ENCODE peak calls at places on chromosomes 1 and 21, in six cellular contexts. One of them, this sample, is unnamed.

GRCh38 chr21:43764576-43765495 is 11.3 kb downstream of the CSTB start:
- DNase-seq in AG10803: no peak
- DNase-seq in adrenal gland: no peak
- DNase-seq in tibial artery: no peak
- DNase-seq in body of pancreas: no peak
- DNase-seq in heart right ventricle: no peak
- DNase-seq in this sample: no peak

GRCh38 chr1:208190784-208191183 is 53.4 kb downstream of the PLXNA2 start:
- DNase-seq in AG10803: no peak
- DNase-seq in adrenal gland: no peak
- DNase-seq in tibial artery: no peak
- DNase-seq in body of pancreas: no peak
- DNase-seq in heart right ventricle: no peak
- DNase-seq in this sample: peak; percentile 97

GRCh38 chr1:244326757-244327156 is 125.0 kb downstream of the ADSS2 start:
- DNase-seq in AG10803: no peak
- DNase-seq in adrenal gland: no peak
- DNase-seq in tibial artery: no peak
- DNase-seq in body of pancreas: no peak
- DNase-seq in heart right ventricle: no peak
- DNase-seq in this sample: no peak

GRCh38 chr1:53557830-53558784 is 98.9 kb downstream of the DMRTB1 start:
- DNase-seq in AG10803: no peak
- DNase-seq in adrenal gland: no peak
- DNase-seq in tibial artery: peak; percentile 11
- DNase-seq in body of pancreas: peak; percentile 0
- DNase-seq in heart right ventricle: no peak
- DNase-seq in this sample: peak; percentile 2

GRCh38 chr1:156086256-156086662 is 4.0 kb upstream of the MEX3A start:
- DNase-seq in AG10803: peak; percentile 54
- DNase-seq in adrenal gland: no peak
- DNase-seq in tibial artery: no peak
- DNase-seq in body of pancreas: peak; percentile 74
- DNase-seq in heart right ventricle: no peak
- DNase-seq in this sample: no peak

GRCh38 chr1:6688757-6689156 is 12.9 kb downstream of the DNAJC11 start:
- DNase-seq in AG10803: no peak
- DNase-seq in adrenal gland: no peak
- DNase-seq in tibial artery: no peak
- DNase-seq in body of pancreas: no peak
- DNase-seq in heart right ventricle: no peak
- DNase-seq in this sample: no peak

GRCh38 chr1:29831500-29832117 is 595.3 kb downstream of the PTPRU start:
- DNase-seq in AG10803: no peak
- DNase-seq in adrenal gland: no peak
- DNase-seq in tibial artery: no peak
- DNase-seq in body of pancreas: no peak
- DNase-seq in heart right ventricle: no peak
- DNase-seq in this sample: no peak

GRCh38 chr1:145891143-145891542 is 5.5 kb upstream of the ANKRD35 start:
- DNase-seq in AG10803: no peak
- DNase-seq in adrenal gland: no peak
- DNase-seq in tibial artery: no peak
- DNase-seq in body of pancreas: peak; percentile 19
- DNase-seq in heart right ventricle: no peak
- DNase-seq in this sample: no peak

GRCh38 chr1:218643926-218644325 is 298.8 kb downstream of the TGFB2 start:
- DNase-seq in AG10803: no peak
- DNase-seq in adrenal gland: no peak
- DNase-seq in tibial artery: no peak
- DNase-seq in body of pancreas: no peak
- DNase-seq in heart right ventricle: no peak
- DNase-seq in this sample: no peak

GRCh38 chr1:178489399-178489798 is 7.4 kb downstream of the CLEC20A start:
- DNase-seq in AG10803: no peak
- DNase-seq in adrenal gland: no peak
- DNase-seq in tibial artery: no peak
- DNase-seq in body of pancreas: no peak
- DNase-seq in heart right ventricle: no peak
- DNase-seq in this sample: no peak

GRCh38 chr1:201531551-201532425 is 7.1 kb upstream of the NAV1 start:
- DNase-seq in AG10803: peak; percentile 58
- DNase-seq in adrenal gland: no peak
- DNase-seq in tibial artery: no peak
- DNase-seq in body of pancreas: peak; percentile 91
- DNase-seq in heart right ventricle: no peak
- DNase-seq in this sample: peak; percentile 96

GRCh38 chr21:14995695-14996490 is 68.9 kb downstream of the NRIP1 start:
- DNase-seq in AG10803: peak; percentile 55
- DNase-seq in adrenal gland: peak; percentile 66
- DNase-seq in tibial artery: no peak
- DNase-seq in body of pancreas: peak; percentile 13
- DNase-seq in heart right ventricle: no peak
- DNase-seq in this sample: no peak

GRCh38 chr1:228310162-228310792 is 96.4 kb downstream of the TRIM11 start:
- DNase-seq in AG10803: no peak
- DNase-seq in adrenal gland: no peak
- DNase-seq in tibial artery: no peak
- DNase-seq in body of pancreas: no peak
- DNase-seq in heart right ventricle: no peak
- DNase-seq in this sample: no peak

GRCh38 chr1:232538224-232538942 is 91.5 kb downstream of the SIPA1L2 start:
- DNase-seq in AG10803: peak; percentile 34
- DNase-seq in adrenal gland: no peak
- DNase-seq in tibial artery: no peak
- DNase-seq in body of pancreas: no peak
- DNase-seq in heart right ventricle: no peak
- DNase-seq in this sample: no peak

GRCh38 chr1:58883037-58883887 is 99.4 kb upstream of the JUN start:
- DNase-seq in AG10803: peak; percentile 98
- DNase-seq in adrenal gland: peak; percentile 88
- DNase-seq in tibial artery: peak; percentile 90
- DNase-seq in body of pancreas: peak; percentile 83
- DNase-seq in heart right ventricle: peak; percentile 62
- DNase-seq in this sample: no peak

GRCh38 chr21:15236111-15236510 is 171.3 kb upstream of the NRIP1 start:
- DNase-seq in AG10803: no peak
- DNase-seq in adrenal gland: no peak
- DNase-seq in tibial artery: no peak
- DNase-seq in body of pancreas: no peak
- DNase-seq in heart right ventricle: no peak
- DNase-seq in this sample: no peak

GRCh38 chr1:21200767-21201166 is 24.1 kb upstream of the EIF4G3 start:
- DNase-seq in AG10803: peak; percentile 49
- DNase-seq in adrenal gland: no peak
- DNase-seq in tibial artery: no peak
- DNase-seq in body of pancreas: no peak
- DNase-seq in heart right ventricle: no peak
- DNase-seq in this sample: no peak

GRCh38 chr1:59123081-59123675 is 173.7 kb upstream of the FGGY start:
- DNase-seq in AG10803: no peak
- DNase-seq in adrenal gland: no peak
- DNase-seq in tibial artery: no peak
- DNase-seq in body of pancreas: no peak
- DNase-seq in heart right ventricle: no peak
- DNase-seq in this sample: no peak

GRCh38 chr21:15520811-15521643 is 208.8 kb upstream of the USP25 start:
- DNase-seq in AG10803: no peak
- DNase-seq in adrenal gland: no peak
- DNase-seq in tibial artery: no peak
- DNase-seq in body of pancreas: no peak
- DNase-seq in heart right ventricle: no peak
- DNase-seq in this sample: no peak

GRCh38 chr1:226548281-226549093 is at the start of gene STUM:
- DNase-seq in AG10803: peak; percentile 23
- DNase-seq in adrenal gland: peak; percentile 29
- DNase-seq in tibial artery: no peak
- DNase-seq in body of pancreas: peak; percentile 62
- DNase-seq in heart right ventricle: peak; percentile 46
- DNase-seq in this sample: no peak

GRCh38 chr1:189431437-189431836 is 1046.2 kb downstream of the BRINP3 start:
- DNase-seq in AG10803: no peak
- DNase-seq in adrenal gland: no peak
- DNase-seq in tibial artery: no peak
- DNase-seq in body of pancreas: peak; percentile 19
- DNase-seq in heart right ventricle: no peak
- DNase-seq in this sample: no peak

GRCh38 chr21:21213297-21213696 is 215.1 kb downstream of the NCAM2 start:
- DNase-seq in AG10803: no peak
- DNase-seq in adrenal gland: no peak
- DNase-seq in tibial artery: no peak
- DNase-seq in body of pancreas: no peak
- DNase-seq in heart right ventricle: no peak
- DNase-seq in this sample: no peak

GRCh38 chr21:41593051-41593783 is 85.3 kb upstream of the TMPRSS2 start:
- DNase-seq in AG10803: no peak
- DNase-seq in adrenal gland: no peak
- DNase-seq in tibial artery: no peak
- DNase-seq in body of pancreas: peak; percentile 35
- DNase-seq in heart right ventricle: no peak
- DNase-seq in this sample: no peak

GRCh38 chr1:78211483-78212092 is 165.8 kb downstream of the GIPC2 start:
- DNase-seq in AG10803: no peak
- DNase-seq in adrenal gland: no peak
- DNase-seq in tibial artery: no peak
- DNase-seq in body of pancreas: no peak
- DNase-seq in heart right ventricle: no peak
- DNase-seq in this sample: no peak
- H3K4me3 ChIP-seq in AG10803: no peak overlapping the region
- H3K4me3 ChIP-seq in adrenal gland: no peak overlapping the region
- H3K4me3 ChIP-seq in tibial artery: no peak overlapping the region
- H3K4me3 ChIP-seq in body of pancreas: no peak overlapping the region
- H3K4me3 ChIP-seq in heart right ventricle: no peak overlapping the region
- H3K4me3 ChIP-seq in this sample: no peak overlapping the region

GRCh38 chr1:166166701-166167394 is at the start of gene FAM78B:
- DNase-seq in AG10803: peak; percentile 59
- DNase-seq in adrenal gland: peak; percentile 69
- DNase-seq in tibial artery: peak; percentile 75
- DNase-seq in body of pancreas: peak; percentile 88
- DNase-seq in heart right ventricle: peak; percentile 78
- DNase-seq in this sample: peak; percentile 87

GRCh38 chr1:166164995-166165660 is 1.7 kb downstream of the FAM78B start:
- DNase-seq in AG10803: peak; percentile 42
- DNase-seq in adrenal gland: peak; percentile 24
- DNase-seq in tibial artery: peak; percentile 29
- DNase-seq in body of pancreas: peak; percentile 70
- DNase-seq in heart right ventricle: peak; percentile 54
- DNase-seq in this sample: peak; percentile 19

GRCh38 chr1:166166400-166166699 is 451 bp downstream of the FAM78B start:
- DNase-seq in AG10803: no peak
- DNase-seq in adrenal gland: no peak
- DNase-seq in tibial artery: no peak
- DNase-seq in body of pancreas: no peak
- DNase-seq in heart right ventricle: no peak
- DNase-seq in this sample: no peak

GRCh38 chr1:166165661-166166399 is 971 bp downstream of the FAM78B start:
- DNase-seq in AG10803: peak; percentile 13
- DNase-seq in adrenal gland: peak; percentile 9
- DNase-seq in tibial artery: peak; percentile 20
- DNase-seq in body of pancreas: peak; percentile 24
- DNase-seq in heart right ventricle: peak; percentile 19
- DNase-seq in this sample: peak; percentile 14

GRCh38 chr1:166167395-166167922 is 658 bp upstream of the FAM78B start:
- DNase-seq in AG10803: no peak
- DNase-seq in adrenal gland: no peak
- DNase-seq in tibial artery: no peak
- DNase-seq in body of pancreas: no peak
- DNase-seq in heart right ventricle: no peak
- DNase-seq in this sample: no peak
- TF ChIP-seq CTCF in AG10803: no peak
- TF ChIP-seq CTCF in adrenal gland: no peak
- TF ChIP-seq CTCF in tibial artery: peak; percentile 0
- TF ChIP-seq CTCF in body of pancreas: peak; percentile 4
- TF ChIP-seq CTCF in heart right ventricle: no peak
- TF ChIP-seq CTCF in this sample: no peak

DNA sequence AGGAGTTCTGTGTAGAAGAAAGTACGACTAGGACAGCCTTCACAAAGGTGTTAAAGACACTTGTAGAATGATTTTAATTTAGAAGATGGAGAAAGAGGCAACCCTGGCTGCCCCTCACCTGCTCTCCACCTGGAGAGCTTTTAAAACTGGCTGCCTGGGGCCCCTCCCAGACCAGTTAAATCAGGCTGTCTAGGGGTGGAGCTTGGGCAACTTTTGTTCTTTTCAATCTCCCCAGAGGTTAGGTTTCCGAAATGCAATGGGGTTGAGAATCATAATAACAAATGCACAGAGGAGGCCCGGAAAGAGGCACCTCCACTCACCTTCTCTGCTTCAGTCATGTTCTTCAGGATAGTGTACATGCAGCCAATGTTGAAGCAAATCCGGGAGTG is 429 bp downstream of the NCF2 start:
- DNase-seq in AG10803: no peak
- DNase-seq in adrenal gland: no peak
- DNase-seq in tibial artery: no peak
- DNase-seq in body of pancreas: no peak
- DNase-seq in heart right ventricle: no peak
- DNase-seq in this sample: no peak
- H3K4me3 ChIP-seq in AG10803: no peak overlapping the region
- H3K4me3 ChIP-seq in adrenal gland: no peak overlapping the region
- H3K4me3 ChIP-seq in tibial artery: no peak overlapping the region
- H3K4me3 ChIP-seq in body of pancreas: no peak overlapping the region
- H3K4me3 ChIP-seq in heart right ventricle: no peak overlapping the region
- H3K4me3 ChIP-seq in this sample: no peak overlapping the region

GRCh38 chr1:166172106-166172505 is 5.3 kb upstream of the FAM78B start:
- DNase-seq in AG10803: no peak
- DNase-seq in adrenal gland: no peak
- DNase-seq in tibial artery: no peak
- DNase-seq in body of pancreas: no peak
- DNase-seq in heart right ventricle: no peak
- DNase-seq in this sample: no peak

GRCh38 chr1:166170726-166171125 is 3.9 kb upstream of the FAM78B start:
- DNase-seq in AG10803: no peak
- DNase-seq in adrenal gland: no peak
- DNase-seq in tibial artery: no peak
- DNase-seq in body of pancreas: no peak
- DNase-seq in heart right ventricle: no peak
- DNase-seq in this sample: no peak

GRCh38 chr1:166170075-166170474 is 3.3 kb upstream of the FAM78B start:
- DNase-seq in AG10803: no peak
- DNase-seq in adrenal gland: no peak
- DNase-seq in tibial artery: no peak
- DNase-seq in body of pancreas: no peak
- DNase-seq in heart right ventricle: no peak
- DNase-seq in this sample: no peak

GRCh38 chr1:166164646-166164994 is 2.2 kb downstream of the FAM78B start:
- DNase-seq in AG10803: no peak
- DNase-seq in adrenal gland: no peak
- DNase-seq in tibial artery: no peak
- DNase-seq in body of pancreas: no peak
- DNase-seq in heart right ventricle: no peak
- DNase-seq in this sample: no peak

DNA sequence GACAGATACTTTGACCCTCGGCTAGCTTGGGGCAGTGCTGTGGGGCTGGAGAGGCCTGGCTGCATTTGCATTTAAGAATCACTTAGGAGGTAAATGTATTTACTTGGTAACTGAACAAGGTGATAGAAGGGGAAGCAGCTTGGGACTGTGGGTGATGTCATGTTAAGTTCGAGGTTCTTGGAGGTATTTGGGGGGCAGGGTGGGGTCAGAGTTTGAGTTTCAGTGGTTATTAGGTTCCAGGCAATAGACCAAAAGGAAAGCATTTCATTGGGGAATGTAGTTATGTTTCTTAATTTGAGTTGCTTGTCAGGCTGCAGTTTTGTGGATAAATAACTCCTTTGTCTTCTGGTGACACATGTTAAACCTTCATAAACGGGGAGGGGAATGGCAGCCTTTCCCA is 2.4 kb upstream of the FAM78B start:
- DNase-seq in AG10803: no peak
- DNase-seq in adrenal gland: no peak
- DNase-seq in tibial artery: no peak
- DNase-seq in body of pancreas: no peak
- DNase-seq in heart right ventricle: no peak
- DNase-seq in this sample: no peak
- TF ChIP-seq CTCF in AG10803: no peak
- TF ChIP-seq CTCF in adrenal gland: no peak
- TF ChIP-seq CTCF in tibial artery: no peak
- TF ChIP-seq CTCF in body of pancreas: no peak
- TF ChIP-seq CTCF in heart right ventricle: no peak
- TF ChIP-seq CTCF in this sample: no peak